ENCODE peak calls at places on chromosomes 1 and 21, in four cellular contexts. C is HepG2, O is H1, J is GM12878. K is an unnamed sample.

GRCh38 chr21:27079807-27080206 is 112.9 kb upstream of the ADAMTS5 start:
- DNase-seq in C (no peak), O (no peak), J (no peak), K (no peak)

GRCh38 chr1:94463765-94464330 is 45.7 kb downstream of the ABCD3 start:
- DNase-seq in C (peak; percentile 71), O (no peak), J (no peak), K (peak; percentile 28)

GRCh38 chr21:22138297-22139016 is 1140.2 kb downstream of the NCAM2 start:
- DNase-seq in C (no peak), O (no peak), J (no peak), K (no peak)

GRCh38 chr1:6004412-6005123 is 12.3 kb upstream of the NPHP4 start:
- DNase-seq in C (no peak), O (no peak), J (no peak), K (no peak)

GRCh38 chr1:215523906-215524305 is 43.2 kb upstream of the KCTD3 start:
- DNase-seq in C (no peak), O (no peak), J (no peak), K (no peak)

GRCh38 chr1:113195115-113195845 is 122.3 kb downstream of the LRIG2 start:
- DNase-seq in C (no peak), O (no peak), J (no peak), K (no peak)

GRCh38 chr1:218351617-218352438 is 6.7 kb downstream of the TGFB2 start:
- DNase-seq in C (no peak), O (peak; percentile 48), J (no peak), K (no peak)

GRCh38 chr1:51263147-51263850 is 27.2 kb downstream of the RNF11 start:
- DNase-seq in C (no peak), O (no peak), J (no peak), K (no peak)

GRCh38 chr1:154433161-154433681 is 28.1 kb downstream of the IL6R start:
- DNase-seq in C (no peak), O (no peak), J (no peak), K (no peak)

GRCh38 chr1:44949286-44949685 is 37.1 kb downstream of the EIF2B3 start:
- DNase-seq in C (peak; percentile 88), O (no peak), J (no peak), K (no peak)

GRCh38 chr1:82632164-82632563 is 831.4 kb downstream of the ADGRL2 start:
- DNase-seq in C (no peak), O (no peak), J (no peak), K (no peak)

GRCh38 chr1:101005871-101006270 is 19.7 kb downstream of the DPH5 start:
- DNase-seq in C (no peak), O (no peak), J (no peak), K (no peak)

GRCh38 chr1:10509823-10510509 is 35.2 kb downstream of the PEX14 start:
- DNase-seq in C (no peak), O (no peak), J (no peak), K (no peak)

GRCh38 chr1:60764489-60764888 is 317.9 kb upstream of the NFIA start:
- DNase-seq in C (no peak), O (no peak), J (no peak), K (no peak)

GRCh38 chr1:235129774-235130570 is 1.3 kb upstream of the TOMM20 start:
- DNase-seq in C (peak; percentile 71), O (peak; percentile 43), J (no peak), K (no peak)

GRCh38 chr1:84434756-84435142 is 36.5 kb downstream of the DNASE2B start:
- DNase-seq in C (no peak), O (no peak), J (no peak), K (no peak)

GRCh38 chr1:183966487-183966886 is 71.0 kb downstream of the COLGALT2 start:
- DNase-seq in C (no peak), O (no peak), J (no peak), K (no peak)

GRCh38 chr1:210691039-210691438 is 362.3 kb downstream of the HHAT start:
- DNase-seq in C (no peak), O (no peak), J (no peak), K (no peak)

GRCh38 chr1:208604295-208604694 is 360.1 kb upstream of the PLXNA2 start:
- DNase-seq in C (no peak), O (no peak), J (peak; percentile 66), K (no peak)

GRCh38 chr1:17984510-17985085 is 123.0 kb upstream of the IGSF21 start:
- DNase-seq in C (peak; percentile 20), O (peak; percentile 86), J (no peak), K (no peak)

GRCh38 chr1:15966081-15966955 is 9.6 kb downstream of the ZBTB17 start:
- DNase-seq in C (peak; percentile 20), O (no peak), J (peak; percentile 94), K (no peak)

GRCh38 chr1:192261476-192261875 is 55.3 kb upstream of the RGS21 start:
- DNase-seq in C (no peak), O (no peak), J (no peak), K (no peak)

GRCh38 chr1:223250632-223251015 is 107.6 kb upstream of the TLR5 start:
- DNase-seq in C (no peak), O (peak; percentile 27), J (no peak), K (no peak)

GRCh38 chr1:185853739-185854138 is 119.5 kb downstream of the HMCN1 start:
- DNase-seq in C (no peak), O (no peak), J (no peak), K (no peak)

GRCh38 chr21:39430016-39430415 is 15.6 kb downstream of the LCA5L start:
- DNase-seq in C (no peak), O (no peak), J (no peak), K (peak; percentile 38)

GRCh38 chr1:231241751-231242150 is 739 bp downstream of the GNPAT start:
- DNase-seq in C (no peak), O (no peak), J (no peak), K (no peak)

GRCh38 chr1:21795075-21795474 is 12.1 kb upstream of the USP48 start:
- DNase-seq in C (no peak), O (no peak), J (no peak), K (no peak)

GRCh38 chr1:241672301-241672700 is 20.2 kb downstream of the WDR64 start:
- DNase-seq in C (peak; percentile 65), O (no peak), J (no peak), K (no peak)
- TF ChIP-seq SUZ12 in C (no peak), O (no peak), J (no peak), K (no peak)

DNA sequence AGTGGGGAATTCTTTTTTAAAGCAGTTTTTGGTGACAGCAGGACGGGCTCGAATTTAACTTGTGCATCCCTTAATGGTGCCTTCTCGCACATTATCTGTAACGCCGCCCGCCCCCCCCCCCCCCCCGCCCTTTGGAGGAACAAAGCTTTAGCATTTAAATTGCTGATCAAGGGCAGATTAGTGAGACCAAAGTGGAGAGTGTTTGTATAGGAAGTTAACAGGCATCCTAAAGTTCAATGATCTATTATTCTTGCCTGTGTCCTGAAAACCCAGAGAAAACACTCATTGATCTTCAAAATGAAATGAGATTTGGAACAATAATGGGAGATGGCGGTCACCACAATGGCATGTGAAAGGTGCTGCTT is 2.3 kb downstream of the LMO4 start:
- DNase-seq in C (peak; percentile 75), O (no peak), J (no peak), K (no peak)
- TF ChIP-seq ZNF274 in C (no peak), O (no peak), J (no peak), K (no peak)

GRCh38 chr1:157170677-157171515 is 32.7 kb upstream of the ETV3 start:
- DNase-seq in C (peak; percentile 12), O (peak; percentile 91), J (no peak), K (peak; percentile 56)
- TF ChIP-seq SUZ12 in C (no peak), O (no peak), J (no peak), K (no peak)

GRCh38 chr1:203627819-203628184 is 1.2 kb downstream of the ATP2B4 start:
- DNase-seq in C (no peak), O (no peak), J (no peak), K (no peak)

GRCh38 chr1:203624341-203624712 is 2.3 kb upstream of the ATP2B4 start:
- DNase-seq in C (no peak), O (no peak), J (no peak), K (no peak)

GRCh38 chr1:203626910-203627246 is 246 bp downstream of the ATP2B4 start:
- DNase-seq in C (no peak), O (peak; percentile 74), J (no peak), K (peak; percentile 52)

GRCh38 chr1:203628185-203628996 is 1.8 kb downstream of the ATP2B4 start:
- DNase-seq in C (no peak), O (peak; percentile 80), J (no peak), K (peak; percentile 84)

DNA sequence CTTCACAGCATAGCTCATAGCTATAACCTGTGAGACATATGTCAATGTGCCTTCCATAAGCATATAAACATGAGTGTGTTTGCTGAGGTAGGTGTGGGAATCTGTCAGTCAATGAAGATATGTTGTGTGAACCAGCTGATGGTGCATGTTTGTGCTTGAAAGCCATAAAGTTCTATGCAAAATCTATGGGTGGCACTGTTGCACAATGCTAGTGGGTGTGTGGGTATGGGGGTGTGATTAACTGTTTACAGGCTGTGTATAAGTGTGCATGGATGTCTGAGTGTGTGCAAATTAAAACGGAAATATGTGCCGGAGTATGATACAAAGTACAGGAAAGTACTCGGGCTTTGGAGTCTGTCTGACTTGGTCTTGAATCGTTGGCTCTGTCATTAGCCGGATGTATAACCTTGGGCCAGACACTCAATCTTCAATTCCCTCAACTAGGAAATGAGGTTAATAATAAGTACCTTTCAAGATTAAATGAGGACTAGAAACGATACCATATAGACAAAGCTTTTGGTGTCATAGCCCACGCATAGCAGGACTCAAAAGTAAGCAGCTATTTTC is 926 bp upstream of the ATP2B4 start:
- DNase-seq in C (peak; percentile 16), O (no peak), J (peak; percentile 54), K (no peak)
- TF ChIP-seq ZNF274 in C (no peak), O (no peak), J (no peak), K (no peak)

DNA sequence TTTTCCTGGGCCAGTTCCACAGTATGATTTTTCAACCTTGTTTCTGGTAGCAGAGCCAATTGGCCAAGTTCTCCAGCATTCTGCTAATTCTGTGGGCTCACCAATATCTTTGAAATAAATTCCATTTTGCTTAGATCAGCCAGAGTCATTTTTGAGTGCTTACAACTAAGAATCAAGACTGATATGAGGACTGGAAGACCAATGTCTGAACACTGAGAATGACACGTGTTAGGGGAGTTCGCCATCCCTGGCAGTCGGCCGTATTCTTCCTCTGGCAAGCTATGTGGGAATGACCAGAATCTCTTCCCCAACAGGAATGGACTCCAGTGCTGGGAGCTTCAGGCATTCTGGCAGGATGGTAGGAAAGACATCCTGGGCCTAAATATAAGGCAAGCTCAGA is 4.9 kb upstream of the TENT5C start:
- DNase-seq in C (no peak), O (no peak), J (no peak), K (no peak)
- TF ChIP-seq SUZ12 in C (no peak), O (no peak), J (no peak), K (no peak)